ENCODE peak calls at places on chromosomes 2 and 18, in ten cellular contexts. One of them, this sample, is unnamed.

GRCh38 chr18:50816767-50817166 is 3.0 kb downstream of the MRO start:
- DNase-seq in psoas muscle: no peak
- DNase-seq in IMR-90: no peak
- DNase-seq in dorsolateral prefrontal cortex: no peak
- DNase-seq in heart right ventricle: no peak
- DNase-seq in lower lobe of right lung: no peak
- DNase-seq in astrocyte of the spinal cord: peak; percentile 42
- DNase-seq in PC-3: no peak
- DNase-seq in cardiac muscle cell: no peak
- DNase-seq in kidney: no peak
- DNase-seq in this sample: no peak

GRCh38 chr2:55500025-55500424 is 19.5 kb upstream of the CFAP36 start:
- DNase-seq in heart right ventricle: no peak
- DNase-seq in kidney: no peak
- DNase-seq in dorsolateral prefrontal cortex: no peak
- DNase-seq in astrocyte of the spinal cord: peak; percentile 64
- DNase-seq in cardiac muscle cell: no peak
- DNase-seq in IMR-90: peak; percentile 74
- DNase-seq in psoas muscle: no peak
- DNase-seq in lower lobe of right lung: no peak
- DNase-seq in PC-3: peak; percentile 74
- DNase-seq in this sample: peak; percentile 78

GRCh38 chr18:2325308-2325849 is 245.9 kb downstream of the METTL4 start:
- DNase-seq in cardiac muscle cell: peak; percentile 14
- DNase-seq in kidney: no peak
- DNase-seq in IMR-90: peak; percentile 1
- DNase-seq in psoas muscle: no peak
- DNase-seq in heart right ventricle: no peak
- DNase-seq in PC-3: no peak
- DNase-seq in lower lobe of right lung: no peak
- DNase-seq in dorsolateral prefrontal cortex: no peak
- DNase-seq in astrocyte of the spinal cord: peak; percentile 22
- DNase-seq in this sample: peak; percentile 90

GRCh38 chr18:6414118-6414722 is 491 bp downstream of the L3MBTL4 start:
- DNase-seq in IMR-90: no peak
- DNase-seq in astrocyte of the spinal cord: no peak
- DNase-seq in cardiac muscle cell: peak; percentile 55
- DNase-seq in PC-3: peak; percentile 16
- DNase-seq in dorsolateral prefrontal cortex: no peak
- DNase-seq in psoas muscle: peak; percentile 76
- DNase-seq in heart right ventricle: peak; percentile 60
- DNase-seq in lower lobe of right lung: peak; percentile 87
- DNase-seq in kidney: peak; percentile 88
- DNase-seq in this sample: peak; percentile 16

GRCh38 chr2:102439065-102439695 is 16.2 kb downstream of the IL18RAP start:
- DNase-seq in heart right ventricle: no peak
- DNase-seq in IMR-90: peak; percentile 74
- DNase-seq in astrocyte of the spinal cord: peak; percentile 66
- DNase-seq in kidney: no peak
- DNase-seq in cardiac muscle cell: peak; percentile 13
- DNase-seq in PC-3: peak; percentile 53
- DNase-seq in psoas muscle: no peak
- DNase-seq in dorsolateral prefrontal cortex: no peak
- DNase-seq in lower lobe of right lung: no peak
- DNase-seq in this sample: peak; percentile 93

GRCh38 chr2:177599072-177599688 is 206.6 kb downstream of the AGPS start:
- DNase-seq in PC-3: no peak
- DNase-seq in astrocyte of the spinal cord: no peak
- DNase-seq in cardiac muscle cell: no peak
- DNase-seq in IMR-90: no peak
- DNase-seq in kidney: no peak
- DNase-seq in dorsolateral prefrontal cortex: no peak
- DNase-seq in psoas muscle: no peak
- DNase-seq in heart right ventricle: no peak
- DNase-seq in lower lobe of right lung: no peak
- DNase-seq in this sample: no peak

GRCh38 chr18:30730915-30731314 is 311.6 kb downstream of the DSC3 start:
- DNase-seq in psoas muscle: no peak
- DNase-seq in dorsolateral prefrontal cortex: no peak
- DNase-seq in cardiac muscle cell: peak; percentile 7
- DNase-seq in astrocyte of the spinal cord: no peak
- DNase-seq in IMR-90: no peak
- DNase-seq in PC-3: no peak
- DNase-seq in heart right ventricle: no peak
- DNase-seq in kidney: peak; percentile 21
- DNase-seq in lower lobe of right lung: no peak
- DNase-seq in this sample: no peak

GRCh38 chr2:3776311-3776710 is 72.9 kb downstream of the DCDC2C start:
- DNase-seq in lower lobe of right lung: no peak
- DNase-seq in astrocyte of the spinal cord: no peak
- DNase-seq in kidney: no peak
- DNase-seq in IMR-90: no peak
- DNase-seq in psoas muscle: no peak
- DNase-seq in cardiac muscle cell: no peak
- DNase-seq in PC-3: no peak
- DNase-seq in heart right ventricle: no peak
- DNase-seq in dorsolateral prefrontal cortex: no peak
- DNase-seq in this sample: no peak

GRCh38 chr18:79552696-79553095 is 126.9 kb upstream of the CTDP1 start:
- DNase-seq in cardiac muscle cell: no peak
- DNase-seq in dorsolateral prefrontal cortex: no peak
- DNase-seq in lower lobe of right lung: no peak
- DNase-seq in kidney: peak; percentile 59
- DNase-seq in PC-3: no peak
- DNase-seq in IMR-90: no peak
- DNase-seq in astrocyte of the spinal cord: no peak
- DNase-seq in heart right ventricle: no peak
- DNase-seq in psoas muscle: no peak
- DNase-seq in this sample: no peak

GRCh38 chr18:63336366-63337099 is 17.0 kb upstream of the BCL2 start:
- DNase-seq in IMR-90: peak; percentile 96
- DNase-seq in dorsolateral prefrontal cortex: no peak
- DNase-seq in psoas muscle: no peak
- DNase-seq in PC-3: peak; percentile 93
- DNase-seq in astrocyte of the spinal cord: peak; percentile 89
- DNase-seq in lower lobe of right lung: no peak
- DNase-seq in heart right ventricle: no peak
- DNase-seq in cardiac muscle cell: no peak
- DNase-seq in kidney: no peak
- DNase-seq in this sample: peak; percentile 97

GRCh38 chr2:159944874-159945273 is 117.5 kb downstream of the PLA2R1 start:
- DNase-seq in IMR-90: no peak
- DNase-seq in heart right ventricle: no peak
- DNase-seq in psoas muscle: no peak
- DNase-seq in kidney: no peak
- DNase-seq in PC-3: no peak
- DNase-seq in cardiac muscle cell: no peak
- DNase-seq in lower lobe of right lung: no peak
- DNase-seq in astrocyte of the spinal cord: no peak
- DNase-seq in dorsolateral prefrontal cortex: no peak
- DNase-seq in this sample: no peak

GRCh38 chr18:57437782-57438668 is 2.9 kb downstream of the ONECUT2 start:
- DNase-seq in heart right ventricle: no peak
- DNase-seq in IMR-90: peak; percentile 26
- DNase-seq in dorsolateral prefrontal cortex: peak; percentile 78
- DNase-seq in PC-3: peak; percentile 83
- DNase-seq in lower lobe of right lung: no peak
- DNase-seq in kidney: peak; percentile 75
- DNase-seq in astrocyte of the spinal cord: no peak
- DNase-seq in cardiac muscle cell: peak; percentile 87
- DNase-seq in psoas muscle: no peak
- DNase-seq in this sample: peak; percentile 38

GRCh38 chr18:13260114-13260926 is 41.8 kb downstream of the LDLRAD4 start:
- DNase-seq in lower lobe of right lung: no peak
- DNase-seq in kidney: no peak
- DNase-seq in dorsolateral prefrontal cortex: no peak
- DNase-seq in IMR-90: no peak
- DNase-seq in cardiac muscle cell: no peak
- DNase-seq in astrocyte of the spinal cord: no peak
- DNase-seq in psoas muscle: no peak
- DNase-seq in PC-3: no peak
- DNase-seq in heart right ventricle: no peak
- DNase-seq in this sample: no peak

GRCh38 chr18:42413870-42414269 is 458.8 kb downstream of the PIK3C3 start:
- DNase-seq in cardiac muscle cell: no peak
- DNase-seq in kidney: no peak
- DNase-seq in psoas muscle: no peak
- DNase-seq in heart right ventricle: no peak
- DNase-seq in PC-3: no peak
- DNase-seq in astrocyte of the spinal cord: peak; percentile 29
- DNase-seq in lower lobe of right lung: no peak
- DNase-seq in IMR-90: no peak
- DNase-seq in dorsolateral prefrontal cortex: no peak
- DNase-seq in this sample: peak; percentile 43

GRCh38 chr18:59839241-59839640 is 60.6 kb upstream of the PMAIP1 start:
- DNase-seq in dorsolateral prefrontal cortex: no peak
- DNase-seq in psoas muscle: no peak
- DNase-seq in PC-3: no peak
- DNase-seq in kidney: no peak
- DNase-seq in astrocyte of the spinal cord: no peak
- DNase-seq in lower lobe of right lung: no peak
- DNase-seq in IMR-90: no peak
- DNase-seq in heart right ventricle: no peak
- DNase-seq in cardiac muscle cell: no peak
- DNase-seq in this sample: no peak

GRCh38 chr18:59835656-59836379 is 64.0 kb upstream of the PMAIP1 start:
- DNase-seq in lower lobe of right lung: no peak
- DNase-seq in kidney: no peak
- DNase-seq in PC-3: no peak
- DNase-seq in psoas muscle: no peak
- DNase-seq in cardiac muscle cell: peak; percentile 62
- DNase-seq in IMR-90: peak; percentile 17
- DNase-seq in astrocyte of the spinal cord: no peak
- DNase-seq in dorsolateral prefrontal cortex: no peak
- DNase-seq in heart right ventricle: no peak
- DNase-seq in this sample: peak; percentile 45

GRCh38 chr18:59833785-59834184 is 66.0 kb upstream of the PMAIP1 start:
- DNase-seq in psoas muscle: no peak
- DNase-seq in heart right ventricle: no peak
- DNase-seq in lower lobe of right lung: no peak
- DNase-seq in kidney: no peak
- DNase-seq in dorsolateral prefrontal cortex: no peak
- DNase-seq in PC-3: no peak
- DNase-seq in astrocyte of the spinal cord: no peak
- DNase-seq in cardiac muscle cell: no peak
- DNase-seq in IMR-90: no peak
- DNase-seq in this sample: no peak

GRCh38 chr18:59837586-59837985 is 62.2 kb upstream of the PMAIP1 start:
- DNase-seq in PC-3: peak; percentile 88
- DNase-seq in psoas muscle: no peak
- DNase-seq in astrocyte of the spinal cord: peak; percentile 66
- DNase-seq in cardiac muscle cell: peak; percentile 72
- DNase-seq in heart right ventricle: no peak
- DNase-seq in lower lobe of right lung: no peak
- DNase-seq in dorsolateral prefrontal cortex: no peak
- DNase-seq in IMR-90: peak; percentile 67
- DNase-seq in kidney: no peak
- DNase-seq in this sample: peak; percentile 78

GRCh38 chr18:59834267-59834666 is 65.5 kb upstream of the PMAIP1 start:
- DNase-seq in psoas muscle: no peak
- DNase-seq in astrocyte of the spinal cord: no peak
- DNase-seq in IMR-90: no peak
- DNase-seq in cardiac muscle cell: no peak
- DNase-seq in kidney: no peak
- DNase-seq in dorsolateral prefrontal cortex: no peak
- DNase-seq in lower lobe of right lung: no peak
- DNase-seq in heart right ventricle: no peak
- DNase-seq in PC-3: no peak
- DNase-seq in this sample: no peak
- H3K4me3 ChIP-seq in psoas muscle: no peak overlapping the region
- H3K4me3 ChIP-seq in astrocyte of the spinal cord: no peak overlapping the region
- H3K4me3 ChIP-seq in IMR-90: no peak overlapping the region
- H3K4me3 ChIP-seq in cardiac muscle cell: no peak overlapping the region
- H3K4me3 ChIP-seq in kidney: no peak overlapping the region
- H3K4me3 ChIP-seq in dorsolateral prefrontal cortex: no peak overlapping the region
- H3K4me3 ChIP-seq in lower lobe of right lung: no peak overlapping the region
- H3K4me3 ChIP-seq in heart right ventricle: no peak overlapping the region
- H3K4me3 ChIP-seq in PC-3: no peak overlapping the region
- H3K4me3 ChIP-seq in this sample: no peak overlapping the region

DNA sequence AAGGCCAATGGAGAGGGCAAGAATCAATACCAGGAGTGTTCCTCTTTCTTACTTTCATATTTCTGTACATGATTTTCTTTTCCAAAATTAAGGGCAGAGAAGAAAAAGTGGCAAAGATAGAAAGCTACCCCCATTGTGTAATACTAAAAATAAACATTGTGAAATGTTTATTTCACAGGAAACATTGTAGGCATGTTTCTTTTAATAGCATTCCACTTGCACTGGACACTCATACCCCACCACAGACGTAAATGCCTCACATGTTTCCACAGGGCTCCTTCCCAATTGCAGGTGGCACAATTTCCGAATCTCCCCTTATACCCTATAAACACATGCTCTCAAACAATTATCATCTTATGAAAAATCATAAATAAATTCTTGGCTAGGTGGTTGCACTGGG is 645.1 kb upstream of the SETBP1 start:
- DNase-seq in IMR-90: no peak
- DNase-seq in lower lobe of right lung: no peak
- DNase-seq in PC-3: no peak
- DNase-seq in kidney: no peak
- DNase-seq in cardiac muscle cell: no peak
- DNase-seq in psoas muscle: no peak
- DNase-seq in dorsolateral prefrontal cortex: no peak
- DNase-seq in astrocyte of the spinal cord: no peak
- DNase-seq in heart right ventricle: no peak
- DNase-seq in this sample: peak; percentile 18
- TF ChIP-seq CTCF in IMR-90: no peak
- TF ChIP-seq CTCF in lower lobe of right lung: no peak
- TF ChIP-seq CTCF in PC-3: no peak
- TF ChIP-seq CTCF in kidney: no peak
- TF ChIP-seq CTCF in cardiac muscle cell: no peak
- TF ChIP-seq CTCF in psoas muscle: no peak
- TF ChIP-seq CTCF in dorsolateral prefrontal cortex: no peak
- TF ChIP-seq CTCF in astrocyte of the spinal cord: no peak
- TF ChIP-seq CTCF in heart right ventricle: no peak
- TF ChIP-seq CTCF in this sample: no peak

DNA sequence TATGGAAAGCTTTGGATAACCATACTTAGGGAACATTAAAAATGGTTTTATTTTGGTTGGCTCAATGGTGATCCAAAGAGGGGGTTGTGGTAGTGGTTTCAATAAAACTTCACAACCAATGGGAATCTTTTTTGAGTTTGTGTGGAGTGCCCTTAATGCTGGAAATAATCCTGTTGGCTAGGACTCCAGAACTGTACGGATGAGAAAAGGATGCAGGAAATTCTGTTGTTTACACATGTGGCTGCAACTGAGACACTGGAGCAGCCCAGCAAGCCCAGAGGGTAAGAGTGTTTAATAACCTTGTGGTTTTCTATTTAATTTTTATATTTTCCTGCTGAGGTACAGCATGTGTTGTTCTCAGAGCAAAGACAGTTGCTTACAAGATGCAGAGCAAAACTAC is at the start of gene CCDC102B:
- DNase-seq in astrocyte of the spinal cord: peak; percentile 91
- DNase-seq in PC-3: peak; percentile 52
- DNase-seq in psoas muscle: no peak
- DNase-seq in kidney: no peak
- DNase-seq in dorsolateral prefrontal cortex: no peak
- DNase-seq in cardiac muscle cell: no peak
- DNase-seq in heart right ventricle: no peak
- DNase-seq in lower lobe of right lung: no peak
- DNase-seq in IMR-90: peak; percentile 94
- DNase-seq in this sample: peak; percentile 94
- H3K4me3 ChIP-seq in astrocyte of the spinal cord: peak within 1 kb of the TSS; percentile 4
- H3K4me3 ChIP-seq in PC-3: peak within 1 kb of the TSS; percentile 9
- H3K4me3 ChIP-seq in psoas muscle: no peak within 1 kb of the TSS
- H3K4me3 ChIP-seq in kidney: peak within 1 kb of the TSS; percentile 23
- H3K4me3 ChIP-seq in dorsolateral prefrontal cortex: no peak within 1 kb of the TSS
- H3K4me3 ChIP-seq in cardiac muscle cell: no peak within 1 kb of the TSS
- H3K4me3 ChIP-seq in heart right ventricle: peak within 1 kb of the TSS; percentile 1
- H3K4me3 ChIP-seq in lower lobe of right lung: peak within 1 kb of the TSS; percentile 20
- H3K4me3 ChIP-seq in IMR-90: no peak within 1 kb of the TSS
- H3K4me3 ChIP-seq in this sample: peak within 1 kb of the TSS; percentile 51

GRCh38 chr18:45026162-45026561 is 345.5 kb downstream of the SETBP1 start:
- DNase-seq in IMR-90: no peak
- DNase-seq in PC-3: no peak
- DNase-seq in psoas muscle: no peak
- DNase-seq in kidney: no peak
- DNase-seq in heart right ventricle: no peak
- DNase-seq in lower lobe of right lung: no peak
- DNase-seq in dorsolateral prefrontal cortex: no peak
- DNase-seq in astrocyte of the spinal cord: no peak
- DNase-seq in cardiac muscle cell: peak; percentile 17
- DNase-seq in this sample: no peak
- TF ChIP-seq CTCF in IMR-90: no peak
- TF ChIP-seq CTCF in PC-3: no peak
- TF ChIP-seq CTCF in psoas muscle: peak; percentile 13
- TF ChIP-seq CTCF in kidney: no peak
- TF ChIP-seq CTCF in heart right ventricle: peak; percentile 29
- TF ChIP-seq CTCF in lower lobe of right lung: no peak
- TF ChIP-seq CTCF in dorsolateral prefrontal cortex: no peak
- TF ChIP-seq CTCF in astrocyte of the spinal cord: no peak
- TF ChIP-seq CTCF in cardiac muscle cell: no peak
- TF ChIP-seq CTCF in this sample: no peak